ENCODE peak calls at places on chromosome 15, in five cellular contexts. F is left ventricle myocardium inferior; U is activated T-cell treated with anti-CD3 and anti-CD28 coated beads, Interleukin-2, amount 50 U/mL, for 72 hours; O is prostate gland; C is left colon. Q is an unnamed sample.

GRCh38 chr15:83565553-83566159 is 88.3 kb upstream of the ADAMTSL3 start:
- DNase-seq in F (no peak), U (no peak), O (no peak), C (no peak), Q (no peak)

GRCh38 chr15:67884514-67885225 is 44.8 kb upstream of the RNU6-1 start:
- DNase-seq in F (peak), U (peak), O (peak), C (peak), Q (peak)

GRCh38 chr15:51004103-51004536 is 90.6 kb downstream of the TNFAIP8L3 start:
- DNase-seq in F (no peak), U (no peak), O (no peak), C (no peak), Q (no peak)

GRCh38 chr15:68597581-68597980 is 18.8 kb downstream of the CORO2B start:
- DNase-seq in F (peak), U (no peak), O (no peak), C (no peak), Q (no peak)

GRCh38 chr15:31871159-31871886 is 159.0 kb upstream of the CHRNA7 start:
- DNase-seq in F (no peak), U (no peak), O (no peak), C (peak), Q (no peak)

GRCh38 chr15:67775998-67776397 is 49.3 kb upstream of the SKOR1 start:
- DNase-seq in F (no peak), U (no peak), O (no peak), C (no peak), Q (no peak)

GRCh38 chr15:51874751-51875644 is 45.5 kb downstream of the TMOD3 start:
- DNase-seq in F (no peak), U (no peak), O (no peak), C (no peak), Q (no peak)

GRCh38 chr15:90342655-90343054 is 9.4 kb upstream of the ZNF774 start:
- DNase-seq in F (no peak), U (no peak), O (no peak), C (no peak), Q (no peak)

Q was measured in mesenteric fat pad.